ENCODE peak calls at places on chromosomes 16 and 17, in six cellular contexts. M is LNCaP clone FGC; J is NCI-H1436; H is stimulated activated CD8-positive, alpha-beta memory T cell treated with anti-CD3 and anti-CD28 coated beads, Interleukin-12 subunit alpha, Interleukin-12 subunit beta, amount 100 ng/mL, for 4 hours; X is NCI-H2029; C is osteoblast. A is an unnamed sample.

GRCh38 chr17:82019905-82020873 is 2.5 kb downstream of the CENPX start:
- DNase-seq in H (peak), X (no peak), C (peak), M (no peak), J (peak), A (no peak)

GRCh38 chr17:32834104-32834503 is 42.8 kb downstream of the MYO1D start:
- DNase-seq in J (no peak), C (no peak), H (no peak), M (no peak), X (no peak), A (no peak)

GRCh38 chr17:72116692-72117469 is 3.9 kb upstream of the SOX9 start:
- DNase-seq in M (no peak), X (no peak), H (no peak), J (no peak), C (peak), A (no peak)

GRCh38 chr17:67999291-67999911 is 3.1 kb upstream of the C17orf58 start:
- DNase-seq in M (no peak), X (peak), J (no peak), C (no peak), H (no peak), A (peak)

GRCh38 chr17:27756467-27757371 is 43.6 kb downstream of the NOS2 start:
- DNase-seq in X (peak), H (no peak), M (peak), C (peak), J (peak), A (no peak)

GRCh38 chr16:89506791-89507191 is 1.4 kb upstream of the SPG7 start:
- DNase-seq in M (no peak), C (no peak), H (peak), X (no peak), J (no peak), A (no peak)

GRCh38 chr16:57045694-57046381 is 46.5 kb upstream of the CPNE2 start:
- DNase-seq in H (peak), M (no peak), J (no peak), C (peak), X (no peak), A (peak)

GRCh38 chr17:8122923-8123694 is 797 bp downstream of the HES7 start:
- DNase-seq in J (no peak), X (no peak), H (no peak), M (no peak), C (peak), A (no peak)

GRCh38 chr17:83154311-83155127 is 75.1 kb downstream of the METRNL start:
- DNase-seq in J (no peak), M (no peak), X (no peak), H (no peak), C (no peak), A (no peak)

GRCh38 chr17:36511216-36511615 is 23.5 kb downstream of the MYO19 start:
- DNase-seq in C (no peak), H (no peak), J (no peak), M (no peak), X (no peak), A (no peak)